ENCODE peak calls at places on chromosomes 12 and 14, in nine cellular contexts. P, R, X, B, K, V, F, E and C are unnamed samples.

GRCh38 chr12:113103756-113104450 is 31.7 kb downstream of the RASAL1 start:
- DNase-seq in R (peak; percentile 67), X (no peak), P (no peak), E (no peak), V (peak; percentile 46), F (no peak), B (no peak), K (no peak), C (no peak)

GRCh38 chr14:71119832-71120231 is 212.6 kb downstream of the PCNX1 start:
- DNase-seq in P (no peak), X (peak; percentile 68), K (no peak), E (no peak), R (no peak), V (no peak), F (no peak), B (no peak), C (no peak)

GRCh38 chr14:21068521-21069387 is 1.4 kb upstream of the ARHGEF40 start:
- DNase-seq in F (peak; percentile 63), B (peak; percentile 81), K (peak; percentile 73), V (peak; percentile 68), P (no peak), E (peak; percentile 43), X (peak; percentile 70), R (peak; percentile 78), C (no peak)

GRCh38 chr12:62581288-62582064 is 114.8 kb downstream of the MON2 start:
- DNase-seq in B (peak; percentile 62), K (peak; percentile 78), X (peak; percentile 67), P (peak; percentile 68), R (peak; percentile 38), F (peak; percentile 68), E (peak; percentile 68), V (no peak), C (no peak)

GRCh38 chr14:65184032-65184764 is 81.9 kb upstream of the MAX start:
- DNase-seq in B (no peak), V (no peak), X (peak; percentile 20), E (no peak), R (no peak), K (no peak), F (no peak), P (peak; percentile 81), C (no peak)

GRCh38 chr14:91154851-91155625 is 41.2 kb downstream of the DGLUCY start:
- DNase-seq in F (peak; percentile 89), V (no peak), X (peak; percentile 78), B (peak; percentile 97), R (no peak), E (peak; percentile 70), K (no peak), P (peak; percentile 15), C (no peak)

GRCh38 chr12:118850244-118850825 is 131.0 kb upstream of the SRRM4 start:
- DNase-seq in E (peak; percentile 5), F (no peak), B (peak; percentile 22), R (peak; percentile 35), K (no peak), X (no peak), P (peak; percentile 54), V (no peak), C (peak; percentile 10)

GRCh38 chr12:78406776-78407335 is 457.7 kb upstream of the SYT1 start:
- DNase-seq in K (no peak), E (no peak), F (no peak), P (no peak), X (peak; percentile 6), B (no peak), R (peak; percentile 6), V (no peak), C (no peak)

GRCh38 chr12:31117203-31118011 is 43.7 kb downstream of the DDX11 start:
- DNase-seq in X (peak; percentile 29), V (no peak), K (no peak), B (peak; percentile 70), P (peak; percentile 48), F (peak; percentile 51), R (peak; percentile 71), E (no peak), C (no peak)